ENCODE peak calls at places on chromosome 4, in five cellular contexts. I, D, B, R and Q are unnamed samples.

GRCh38 chr4:155539746-155540145 is 126.9 kb upstream of the GUCY1A1 start:
- DNase-seq in I (no peak), D (no peak), B (peak), R (no peak), Q (no peak)

GRCh38 chr4:79181190-79181589 is 144.7 kb downstream of the NAA11 start:
- DNase-seq in I (no peak), D (no peak), B (no peak), R (no peak), Q (no peak)

GRCh38 chr4:63492515-63492914 is 916.7 kb downstream of the TECRL start:
- DNase-seq in I (no peak), D (no peak), B (no peak), R (no peak), Q (no peak)

GRCh38 chr4:39565925-39566630 is 38.8 kb upstream of the UGDH start:
- DNase-seq in I (no peak), D (no peak), B (peak), R (no peak), Q (no peak)

GRCh38 chr4:13236485-13236884 is 247.7 kb downstream of the RAB28 start:
- DNase-seq in I (no peak), D (no peak), B (no peak), R (no peak), Q (no peak)

GRCh38 chr4:141702472-141703182 is 66.2 kb downstream of the IL15 start:
- DNase-seq in I (no peak), D (no peak), B (no peak), R (no peak), Q (no peak)

GRCh38 chr4:73236151-73236550 is 22.4 kb downstream of the ANKRD17 start:
- DNase-seq in I (no peak), D (no peak), B (no peak), R (no peak), Q (no peak)

GRCh38 chr4:156146581-156146980 is 192.9 kb upstream of the CTSO start:
- DNase-seq in I (no peak), D (no peak), B (no peak), R (no peak), Q (no peak)

GRCh38 chr4:29073571-29073970 is 1646.6 kb upstream of the PCDH7 start:
- DNase-seq in I (no peak), D (no peak), B (peak), R (no peak), Q (no peak)

GRCh38 chr4:144611850-144612249 is 34.1 kb upstream of the HHIP start:
- DNase-seq in I (no peak), D (no peak), B (peak), R (no peak), Q (peak)

GRCh38 chr4:7474320-7474719 is 39.6 kb upstream of the PSAPL1 start:
- DNase-seq in I (no peak), D (no peak), B (no peak), R (no peak), Q (no peak)